ENCODE peak calls at places on chromosomes 3 and 15, in seven cellular contexts. One of them, this sample, is unnamed.

GRCh38 chr15:62068071-62068786 is 1.5 kb downstream of the C2CD4A start:
- DNase-seq in fibroblast of lung: peak; percentile 48
- DNase-seq in astrocyte: no peak
- DNase-seq in H9: peak; percentile 65
- DNase-seq in neuronal stem cell: peak; percentile 30
- DNase-seq in Karpas-422: no peak
- DNase-seq in mammary epithelial cell: peak; percentile 21
- DNase-seq in this sample: peak; percentile 42

GRCh38 chr3:119601154-119601553 is 3.5 kb downstream of the PLA1A start:
- DNase-seq in fibroblast of lung: no peak
- DNase-seq in astrocyte: no peak
- DNase-seq in H9: no peak
- DNase-seq in neuronal stem cell: no peak
- DNase-seq in Karpas-422: no peak
- DNase-seq in mammary epithelial cell: no peak
- DNase-seq in this sample: no peak

GRCh38 chr15:56835598-56836275 is 82.7 kb upstream of the TCF12 start:
- DNase-seq in fibroblast of lung: no peak
- DNase-seq in astrocyte: no peak
- DNase-seq in H9: no peak
- DNase-seq in neuronal stem cell: no peak
- DNase-seq in Karpas-422: peak; percentile 59
- DNase-seq in mammary epithelial cell: no peak
- DNase-seq in this sample: peak; percentile 66

GRCh38 chr15:43943511-43943910 is 116.7 kb downstream of the WDR76 start:
- DNase-seq in fibroblast of lung: peak; percentile 81
- DNase-seq in astrocyte: peak; percentile 74
- DNase-seq in H9: no peak
- DNase-seq in neuronal stem cell: no peak
- DNase-seq in Karpas-422: no peak
- DNase-seq in mammary epithelial cell: no peak
- DNase-seq in this sample: peak; percentile 31

GRCh38 chr15:48630245-48630644 is 15.3 kb downstream of the FBN1 start:
- DNase-seq in fibroblast of lung: no peak
- DNase-seq in astrocyte: no peak
- DNase-seq in H9: no peak
- DNase-seq in neuronal stem cell: no peak
- DNase-seq in Karpas-422: no peak
- DNase-seq in mammary epithelial cell: no peak
- DNase-seq in this sample: no peak

GRCh38 chr15:27061739-27062138 is 90.8 kb downstream of the GABRG3 start:
- DNase-seq in fibroblast of lung: no peak
- DNase-seq in astrocyte: no peak
- DNase-seq in H9: no peak
- DNase-seq in neuronal stem cell: no peak
- DNase-seq in Karpas-422: no peak
- DNase-seq in mammary epithelial cell: no peak
- DNase-seq in this sample: no peak

GRCh38 chr15:100234158-100235029 is 107.4 kb downstream of the ADAMTS17 start:
- DNase-seq in fibroblast of lung: peak; percentile 8
- DNase-seq in astrocyte: no peak
- DNase-seq in H9: no peak
- DNase-seq in neuronal stem cell: no peak
- DNase-seq in Karpas-422: no peak
- DNase-seq in mammary epithelial cell: no peak
- DNase-seq in this sample: no peak

GRCh38 chr15:92637621-92638020 is 18.0 kb downstream of the FAM174B start:
- DNase-seq in fibroblast of lung: no peak
- DNase-seq in astrocyte: no peak
- DNase-seq in H9: no peak
- DNase-seq in neuronal stem cell: no peak
- DNase-seq in Karpas-422: no peak
- DNase-seq in mammary epithelial cell: no peak
- DNase-seq in this sample: no peak

GRCh38 chr15:43939070-43939469 is 112.3 kb downstream of the WDR76 start:
- DNase-seq in fibroblast of lung: no peak
- DNase-seq in astrocyte: no peak
- DNase-seq in H9: no peak
- DNase-seq in neuronal stem cell: no peak
- DNase-seq in Karpas-422: peak; percentile 69
- DNase-seq in mammary epithelial cell: no peak
- DNase-seq in this sample: peak; percentile 36

GRCh38 chr15:48049736-48050135 is 71.1 kb upstream of the SLC24A5 start:
- DNase-seq in fibroblast of lung: peak; percentile 32
- DNase-seq in astrocyte: peak; percentile 28
- DNase-seq in H9: no peak
- DNase-seq in neuronal stem cell: no peak
- DNase-seq in Karpas-422: no peak
- DNase-seq in mammary epithelial cell: no peak
- DNase-seq in this sample: no peak

GRCh38 chr3:23115171-23115877 is 87.8 kb upstream of the UBE2E2 start:
- DNase-seq in fibroblast of lung: no peak
- DNase-seq in astrocyte: no peak
- DNase-seq in H9: no peak
- DNase-seq in neuronal stem cell: no peak
- DNase-seq in Karpas-422: no peak
- DNase-seq in mammary epithelial cell: no peak
- DNase-seq in this sample: no peak

GRCh38 chr3:24222165-24222805 is 272.4 kb downstream of the THRB start:
- DNase-seq in fibroblast of lung: peak; percentile 63
- DNase-seq in astrocyte: peak; percentile 57
- DNase-seq in H9: no peak
- DNase-seq in neuronal stem cell: no peak
- DNase-seq in Karpas-422: no peak
- DNase-seq in mammary epithelial cell: peak; percentile 84
- DNase-seq in this sample: no peak

GRCh38 chr3:177713921-177714900 is 516.9 kb upstream of the TBL1XR1 start:
- DNase-seq in fibroblast of lung: no peak
- DNase-seq in astrocyte: no peak
- DNase-seq in H9: no peak
- DNase-seq in neuronal stem cell: no peak
- DNase-seq in Karpas-422: no peak
- DNase-seq in mammary epithelial cell: no peak
- DNase-seq in this sample: peak; percentile 72

GRCh38 chr15:91141102-91141501 is 41.0 kb downstream of the SV2B start:
- DNase-seq in fibroblast of lung: no peak
- DNase-seq in astrocyte: no peak
- DNase-seq in H9: no peak
- DNase-seq in neuronal stem cell: no peak
- DNase-seq in Karpas-422: no peak
- DNase-seq in mammary epithelial cell: no peak
- DNase-seq in this sample: no peak

GRCh38 chr15:53834214-53834613 is 74.8 kb upstream of the WDR72 start:
- DNase-seq in fibroblast of lung: no peak
- DNase-seq in astrocyte: no peak
- DNase-seq in H9: no peak
- DNase-seq in neuronal stem cell: no peak
- DNase-seq in Karpas-422: no peak
- DNase-seq in mammary epithelial cell: no peak
- DNase-seq in this sample: no peak

GRCh38 chr3:186825294-186825821 is 17.2 kb upstream of the ADIPOQ start:
- DNase-seq in fibroblast of lung: peak; percentile 81
- DNase-seq in astrocyte: peak; percentile 69
- DNase-seq in H9: peak; percentile 80
- DNase-seq in neuronal stem cell: no peak
- DNase-seq in Karpas-422: peak; percentile 53
- DNase-seq in mammary epithelial cell: no peak
- DNase-seq in this sample: peak; percentile 31

GRCh38 chr15:28123408-28124023 is 24.4 kb upstream of the OCA2 start:
- DNase-seq in fibroblast of lung: peak; percentile 68
- DNase-seq in astrocyte: peak; percentile 52
- DNase-seq in H9: peak; percentile 83
- DNase-seq in neuronal stem cell: peak; percentile 62
- DNase-seq in Karpas-422: peak; percentile 74
- DNase-seq in mammary epithelial cell: peak; percentile 93
- DNase-seq in this sample: peak; percentile 86

GRCh38 chr15:74276560-74276959 is 40.4 kb downstream of the CCDC33 start:
- DNase-seq in fibroblast of lung: no peak
- DNase-seq in astrocyte: no peak
- DNase-seq in H9: no peak
- DNase-seq in neuronal stem cell: no peak
- DNase-seq in Karpas-422: no peak
- DNase-seq in mammary epithelial cell: no peak
- DNase-seq in this sample: no peak
- H3K9ac ChIP-seq in fibroblast of lung: no peak overlapping the region
- H3K9ac ChIP-seq in astrocyte: no peak overlapping the region
- H3K9ac ChIP-seq in H9: no peak overlapping the region
- H3K9ac ChIP-seq in neuronal stem cell: no peak overlapping the region
- H3K9ac ChIP-seq in Karpas-422: no peak overlapping the region
- H3K9ac ChIP-seq in mammary epithelial cell: no peak overlapping the region
- H3K9ac ChIP-seq in this sample: no peak overlapping the region

DNA sequence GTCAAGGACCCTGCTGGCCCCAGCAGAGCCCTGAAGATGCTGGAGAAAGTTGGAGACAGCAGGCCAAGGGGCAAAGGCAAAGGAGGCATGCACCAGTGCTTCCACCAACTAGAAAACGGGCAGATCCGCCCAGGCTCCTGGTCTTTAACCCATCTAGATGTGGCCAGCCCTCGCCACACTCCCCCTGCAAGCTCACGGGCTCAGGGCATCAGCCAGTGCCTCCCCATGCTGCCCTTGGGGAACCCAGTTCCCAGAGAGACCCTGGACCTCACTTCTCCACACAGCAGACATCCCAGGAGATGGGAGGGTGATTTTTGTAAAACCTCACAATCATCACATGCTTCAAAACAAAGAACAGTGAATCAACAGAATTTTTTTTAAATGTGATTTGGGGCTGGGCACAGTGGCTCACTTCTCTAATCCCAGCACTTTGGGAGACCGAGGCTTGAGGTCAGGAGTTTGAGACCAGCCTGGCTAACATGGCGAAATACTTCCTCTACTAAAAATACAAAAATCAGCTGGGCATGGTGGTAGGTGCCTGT is 24.6 kb downstream of the CYFIP1 start:
- DNase-seq in fibroblast of lung: no peak
- DNase-seq in astrocyte: no peak
- DNase-seq in H9: no peak
- DNase-seq in neuronal stem cell: no peak
- DNase-seq in Karpas-422: no peak
- DNase-seq in mammary epithelial cell: no peak
- DNase-seq in this sample: no peak
- H3K4me1 ChIP-seq in fibroblast of lung: peaks cover 21% of the 10 kb centered on the region
- H3K4me1 ChIP-seq in astrocyte: peaks cover 2% of the 10 kb centered on the region
- H3K4me1 ChIP-seq in H9: no peaks in the 10 kb centered on the region
- H3K4me1 ChIP-seq in neuronal stem cell: peaks cover 19% of the 10 kb centered on the region
- H3K4me1 ChIP-seq in Karpas-422: no peaks in the 10 kb centered on the region
- H3K4me1 ChIP-seq in mammary epithelial cell: peaks cover 29% of the 10 kb centered on the region
- H3K4me1 ChIP-seq in this sample: peaks cover 18% of the 10 kb centered on the region

GRCh38 chr3:195154111-195154791 is 116.7 kb downstream of the XXYLT1 start:
- DNase-seq in fibroblast of lung: peak; percentile 38
- DNase-seq in astrocyte: peak; percentile 36
- DNase-seq in H9: no peak
- DNase-seq in neuronal stem cell: no peak
- DNase-seq in Karpas-422: no peak
- DNase-seq in mammary epithelial cell: no peak
- DNase-seq in this sample: peak; percentile 12
- H3K9ac ChIP-seq in fibroblast of lung: peak overlapping the region; percentile 29
- H3K9ac ChIP-seq in astrocyte: peak overlapping the region; percentile 64
- H3K9ac ChIP-seq in H9: no peak overlapping the region
- H3K9ac ChIP-seq in neuronal stem cell: no peak overlapping the region
- H3K9ac ChIP-seq in Karpas-422: no peak overlapping the region
- H3K9ac ChIP-seq in mammary epithelial cell: no peak overlapping the region
- H3K9ac ChIP-seq in this sample: peak overlapping the region; percentile 48

DNA sequence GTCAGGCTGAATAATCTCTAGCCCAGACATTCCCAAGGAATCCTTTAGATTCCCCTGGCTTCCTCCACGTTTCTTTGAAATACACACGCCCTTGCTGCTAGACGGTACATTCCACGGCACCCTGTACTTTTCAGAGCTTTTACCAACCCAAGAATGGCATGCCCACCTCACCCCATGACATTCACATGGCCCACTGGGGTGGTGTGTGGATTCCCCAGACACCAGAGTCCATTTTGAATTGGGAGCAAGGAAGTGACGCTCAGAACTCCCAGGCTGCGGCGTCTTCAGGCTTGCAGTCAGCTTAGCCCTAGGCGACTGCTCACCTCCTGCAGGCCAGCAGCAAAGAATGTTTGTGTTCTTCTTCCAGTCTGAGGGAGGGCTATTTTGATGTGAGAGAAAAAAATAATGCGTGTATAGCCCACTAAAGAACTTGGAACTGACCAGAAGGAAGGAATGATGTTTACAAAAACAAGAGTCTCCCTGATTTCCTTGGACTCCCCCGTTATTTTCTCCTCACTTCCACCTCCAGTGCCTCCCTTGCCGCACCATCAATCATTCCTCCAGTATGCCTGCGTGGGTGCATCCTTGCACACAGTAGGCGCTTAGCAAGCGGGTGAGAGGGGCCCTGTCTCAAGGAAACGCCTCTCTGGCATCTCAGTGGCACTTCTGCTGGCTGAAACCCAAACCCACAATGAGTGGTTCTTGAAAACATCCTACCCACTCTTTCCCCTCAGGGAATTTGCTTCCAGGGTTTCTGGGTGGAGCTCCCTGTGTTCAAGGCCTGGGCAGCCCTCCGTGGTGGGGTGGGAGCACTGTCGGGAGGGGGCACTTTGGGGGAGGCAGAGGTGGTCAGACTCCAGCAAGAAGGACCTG is 59.9 kb downstream of the SMAD6 start:
- DNase-seq in fibroblast of lung: peak; percentile 55
- DNase-seq in astrocyte: peak; percentile 45
- DNase-seq in H9: no peak
- DNase-seq in neuronal stem cell: no peak
- DNase-seq in Karpas-422: no peak
- DNase-seq in mammary epithelial cell: peak; percentile 53
- DNase-seq in this sample: peak; percentile 69
- H3K4me1 ChIP-seq in fibroblast of lung: peaks cover 35% of the 10 kb centered on the region
- H3K4me1 ChIP-seq in astrocyte: peaks cover 37% of the 10 kb centered on the region
- H3K4me1 ChIP-seq in H9: no peaks in the 10 kb centered on the region
- H3K4me1 ChIP-seq in neuronal stem cell: peaks cover 12% of the 10 kb centered on the region
- H3K4me1 ChIP-seq in Karpas-422: no peaks in the 10 kb centered on the region
- H3K4me1 ChIP-seq in mammary epithelial cell: peaks cover 51% of the 10 kb centered on the region
- H3K4me1 ChIP-seq in this sample: peaks cover 81% of the 10 kb centered on the region

GRCh38 chr3:57758686-57759085 is 2.6 kb downstream of the SLMAP start:
- DNase-seq in fibroblast of lung: peak; percentile 29
- DNase-seq in astrocyte: no peak
- DNase-seq in H9: no peak
- DNase-seq in neuronal stem cell: no peak
- DNase-seq in Karpas-422: no peak
- DNase-seq in mammary epithelial cell: no peak
- DNase-seq in this sample: peak; percentile 51
- H3K9ac ChIP-seq in fibroblast of lung: peak overlapping the region; percentile 5
- H3K9ac ChIP-seq in astrocyte: peak overlapping the region; percentile 86
- H3K9ac ChIP-seq in H9: no peak overlapping the region
- H3K9ac ChIP-seq in neuronal stem cell: no peak overlapping the region
- H3K9ac ChIP-seq in Karpas-422: peak overlapping the region; percentile 93
- H3K9ac ChIP-seq in mammary epithelial cell: peak overlapping the region; percentile 91
- H3K9ac ChIP-seq in this sample: peak overlapping the region; percentile 91

DNA sequence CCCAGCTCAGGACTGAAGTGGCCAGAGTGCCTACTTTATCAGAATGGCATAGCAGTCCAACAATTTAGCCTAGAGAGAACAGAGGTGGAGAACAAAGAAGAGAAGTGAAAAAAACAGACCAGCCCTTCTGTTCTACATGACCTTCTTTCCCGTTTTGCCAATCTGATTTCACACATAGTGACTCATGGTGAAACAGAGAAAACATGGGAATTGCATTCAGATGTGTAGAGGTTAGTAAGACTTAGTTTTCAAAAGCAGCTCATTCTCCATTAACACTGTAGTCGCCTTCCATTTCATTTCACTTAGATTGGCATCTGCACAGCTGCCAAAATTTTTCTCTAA is 440 bp upstream of the ARL6IP5 start:
- DNase-seq in fibroblast of lung: peak; percentile 88
- DNase-seq in astrocyte: peak; percentile 84
- DNase-seq in H9: no peak
- DNase-seq in neuronal stem cell: no peak
- DNase-seq in Karpas-422: no peak
- DNase-seq in mammary epithelial cell: peak; percentile 89
- DNase-seq in this sample: peak; percentile 87
- H3K4me1 ChIP-seq in fibroblast of lung: peaks cover 39% of the 10 kb centered on the region
- H3K4me1 ChIP-seq in astrocyte: peaks cover 58% of the 10 kb centered on the region
- H3K4me1 ChIP-seq in H9: peaks cover 6% of the 10 kb centered on the region
- H3K4me1 ChIP-seq in neuronal stem cell: peaks cover 29% of the 10 kb centered on the region
- H3K4me1 ChIP-seq in Karpas-422: peaks cover 74% of the 10 kb centered on the region
- H3K4me1 ChIP-seq in mammary epithelial cell: peaks cover 62% of the 10 kb centered on the region
- H3K4me1 ChIP-seq in this sample: peaks cover 63% of the 10 kb centered on the region

GRCh38 chr3:63980830-63981498 is 42.3 kb downstream of the PSMD6 start:
- DNase-seq in fibroblast of lung: no peak
- DNase-seq in astrocyte: no peak
- DNase-seq in H9: no peak
- DNase-seq in neuronal stem cell: no peak
- DNase-seq in Karpas-422: no peak
- DNase-seq in mammary epithelial cell: no peak
- DNase-seq in this sample: no peak
- H3K9ac ChIP-seq in fibroblast of lung: no peak overlapping the region
- H3K9ac ChIP-seq in astrocyte: no peak overlapping the region
- H3K9ac ChIP-seq in H9: no peak overlapping the region
- H3K9ac ChIP-seq in neuronal stem cell: no peak overlapping the region
- H3K9ac ChIP-seq in Karpas-422: no peak overlapping the region
- H3K9ac ChIP-seq in mammary epithelial cell: no peak overlapping the region
- H3K9ac ChIP-seq in this sample: no peak overlapping the region

This sample was measured in adipocyte.